ENCODE peak calls at places on chromosomes 3 and 15, in five cellular contexts. W is COR-L47; Z is choroid plexus epithelial cell; B is HEK293T; T is activated T-cell treated with anti-CD3 and anti-CD28 coated beads, Interleukin-2, amount 50 U/mL, for 4 hours. A is an unnamed sample.

GRCh38 chr3:24963762-24964625 is 464.1 kb upstream of the RARB start:
- DNase-seq in B (peak; percentile 16), W (no peak), Z (peak; percentile 77), T (no peak), A (peak; percentile 41)

GRCh38 chr15:94028809-94029208 is 202.6 kb upstream of the MCTP2 start:
- DNase-seq in B (no peak), W (no peak), Z (no peak), T (no peak), A (no peak)

GRCh38 chr3:137010137-137010536 is 52.4 kb downstream of the IL20RB start:
- DNase-seq in B (no peak), W (no peak), Z (no peak), T (no peak), A (no peak)

GRCh38 chr3:126340943-126341754 is 16.1 kb downstream of the KLF15 start:
- DNase-seq in Z (no peak), B (no peak), T (no peak), W (no peak), A (no peak)

GRCh38 chr3:10627884-10628572 is 122.6 kb upstream of the ATP2B2 start:
- DNase-seq in B (no peak), T (no peak), W (no peak), Z (no peak), A (no peak)

GRCh38 chr15:34944946-34945345 is 24.6 kb downstream of the AQR start:
- DNase-seq in Z (peak; percentile 8), T (no peak), W (no peak), B (no peak), A (no peak)

GRCh38 chr3:49607105-49607591 is 52.9 kb downstream of the BSN start:
- DNase-seq in W (no peak), T (no peak), B (no peak), Z (no peak), A (peak; percentile 43)

GRCh38 chr15:75809986-75810750 is 33.1 kb upstream of the UBE2Q2 start:
- DNase-seq in Z (peak; percentile 47), W (peak; percentile 42), B (peak; percentile 40), T (no peak), A (peak; percentile 48)

GRCh38 chr3:157127268-157127667 is 32.7 kb downstream of the CCNL1 start:
- DNase-seq in B (no peak), Z (no peak), W (no peak), T (no peak), A (no peak)

GRCh38 chr3:4999626-5000184 is 20.5 kb downstream of the BHLHE40 start:
- DNase-seq in B (no peak), Z (no peak), W (no peak), T (no peak), A (no peak)

GRCh38 chr15:85488997-85489396 is 108.6 kb downstream of the AKAP13 start:
- DNase-seq in T (no peak), W (no peak), B (no peak), Z (no peak), A (no peak)

GRCh38 chr15:66483131-66483566 is 14.4 kb downstream of the SNAPC5 start:
- DNase-seq in T (no peak), Z (peak; percentile 48), B (no peak), W (no peak), A (peak; percentile 24)

GRCh38 chr3:187973977-187974856 is 179.7 kb upstream of the LPP start:
- DNase-seq in T (no peak), Z (no peak), B (no peak), W (no peak), A (no peak)

GRCh38 chr3:127768346-127769008 is 53.8 kb downstream of the MGLL start:
- DNase-seq in W (no peak), T (no peak), B (no peak), Z (peak; percentile 97), A (peak; percentile 98)

GRCh38 chr3:71587958-71588357 is 4.4 kb upstream of the FOXP1 start:
- DNase-seq in B (no peak), W (no peak), T (no peak), Z (peak; percentile 68), A (no peak)

A was measured in fibroblast of the aortic adventitia.